ENCODE peak calls at places on chromosomes 12 and 14, in six cellular contexts. V, S, B, O, A and G are unnamed samples.

GRCh38 chr14:36227344-36227743 is 50.8 kb upstream of the PTCSC3 start:
- DNase-seq in V (no peak), S (no peak), B (no peak), O (no peak), A (no peak), G (no peak)

GRCh38 chr12:101945361-101946232 is 68.2 kb downstream of the DRAM1 start:
- DNase-seq in V (peak), S (no peak), B (peak), O (no peak), A (no peak), G (no peak)

GRCh38 chr12:123433615-123434014 is 2.9 kb downstream of the RILPL2 start:
- DNase-seq in V (no peak), S (no peak), B (no peak), O (no peak), A (no peak), G (no peak)

GRCh38 chr12:8995021-8995775 is 5.9 kb downstream of the KLRG1 start:
- DNase-seq in V (no peak), S (no peak), B (no peak), O (no peak), A (no peak), G (no peak)

GRCh38 chr12:124646385-124647230 is 79.2 kb upstream of the NCOR2 start:
- DNase-seq in V (no peak), S (no peak), B (no peak), O (peak), A (no peak), G (peak)

GRCh38 chr12:68611094-68611818 is 557 bp downstream of the RAP1B start:
- DNase-seq in V (no peak), S (peak), B (peak), O (peak), A (peak), G (peak)

GRCh38 chr14:50311337-50311973 is 574 bp downstream of the L2HGDH start:
- DNase-seq in V (peak), S (no peak), B (peak), O (no peak), A (no peak), G (peak)

GRCh38 chr12:96989916-96990315 is 82.9 kb downstream of the NEDD1 start:
- DNase-seq in V (peak), S (peak), B (no peak), O (no peak), A (no peak), G (peak)

GRCh38 chr12:13126494-13126893 is 23.0 kb upstream of the GSG1 start:
- DNase-seq in V (no peak), S (no peak), B (no peak), O (no peak), A (no peak), G (no peak)

GRCh38 chr12:38711055-38711454 is 194.3 kb downstream of the CPNE8 start:
- DNase-seq in V (peak), S (no peak), B (no peak), O (no peak), A (no peak), G (no peak)

GRCh38 chr14:54652188-54652889 is 85.4 kb downstream of the SAMD4A start:
- DNase-seq in V (peak), S (peak), B (no peak), O (peak), A (no peak), G (no peak)

GRCh38 chr14:52023518-52023917 is 34.2 kb downstream of the RTRAF start:
- DNase-seq in V (no peak), S (no peak), B (no peak), O (no peak), A (no peak), G (no peak)

GRCh38 chr12:64550758-64551157 is 59.5 kb upstream of the RASSF3 start:
- DNase-seq in V (no peak), S (no peak), B (no peak), O (no peak), A (no peak), G (no peak)

GRCh38 chr12:64556231-64556630 is 54.1 kb upstream of the RASSF3 start:
- DNase-seq in V (no peak), S (no peak), B (no peak), O (no peak), A (no peak), G (no peak)

GRCh38 chr12:64549108-64549507 is 61.2 kb upstream of the RASSF3 start:
- DNase-seq in V (no peak), S (no peak), B (no peak), O (no peak), A (no peak), G (no peak)

GRCh38 chr12:64551676-64552075 is 58.6 kb upstream of the RASSF3 start:
- DNase-seq in V (no peak), S (no peak), B (no peak), O (no peak), A (no peak), G (no peak)
- TF ChIP-seq CTCF in V (no peak), S (no peak), B (no peak), O (no peak), A (no peak), G (no peak)

DNA sequence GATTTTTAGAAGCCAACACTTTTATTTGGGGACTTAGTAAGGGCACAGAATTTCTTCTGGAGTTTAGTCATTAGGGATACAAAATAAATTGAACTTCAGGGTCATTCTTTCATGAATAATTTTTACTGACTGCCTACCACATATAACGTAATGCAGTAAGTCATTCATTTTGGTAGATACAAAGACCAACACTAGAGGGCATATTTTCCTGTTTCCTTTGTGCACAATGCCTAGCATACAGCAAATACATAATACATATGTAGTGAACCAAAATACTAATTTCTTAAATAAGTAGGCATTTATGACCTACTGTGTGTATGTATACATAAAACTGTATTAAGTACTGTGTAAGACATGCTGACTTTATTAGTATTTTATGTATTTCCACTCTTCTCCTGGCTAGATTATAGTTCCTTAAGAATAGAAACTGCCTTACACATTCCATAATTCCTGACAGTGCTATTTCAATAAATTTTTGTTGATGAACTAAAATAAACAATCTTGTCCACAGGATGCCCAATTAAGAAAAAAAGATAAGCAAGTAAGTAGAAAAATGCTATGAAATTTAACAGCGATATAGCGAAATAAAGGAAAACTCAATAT is 47.9 kb downstream of the PPP1R12A start:
- DNase-seq in V (peak), S (no peak), B (peak), O (no peak), A (no peak), G (no peak)
- TF ChIP-seq CTCF in V (peak), S (peak), B (peak), O (no peak), A (peak), G (peak)

GRCh38 chr12:23949212-23950010 is at the start of gene SOX5:
- DNase-seq in V (peak), S (peak), B (peak), O (peak), A (no peak), G (no peak)
- TF ChIP-seq CTCF in V (no peak), S (no peak), B (no peak), O (no peak), A (no peak), G (no peak)

GRCh38 chr14:44657688-44658388 is 150.8 kb upstream of the FSCB start:
- DNase-seq in V (peak), S (peak), B (no peak), O (no peak), A (no peak), G (no peak)
- TF ChIP-seq CTCF in V (peak), S (no peak), B (peak), O (no peak), A (no peak), G (no peak)

DNA sequence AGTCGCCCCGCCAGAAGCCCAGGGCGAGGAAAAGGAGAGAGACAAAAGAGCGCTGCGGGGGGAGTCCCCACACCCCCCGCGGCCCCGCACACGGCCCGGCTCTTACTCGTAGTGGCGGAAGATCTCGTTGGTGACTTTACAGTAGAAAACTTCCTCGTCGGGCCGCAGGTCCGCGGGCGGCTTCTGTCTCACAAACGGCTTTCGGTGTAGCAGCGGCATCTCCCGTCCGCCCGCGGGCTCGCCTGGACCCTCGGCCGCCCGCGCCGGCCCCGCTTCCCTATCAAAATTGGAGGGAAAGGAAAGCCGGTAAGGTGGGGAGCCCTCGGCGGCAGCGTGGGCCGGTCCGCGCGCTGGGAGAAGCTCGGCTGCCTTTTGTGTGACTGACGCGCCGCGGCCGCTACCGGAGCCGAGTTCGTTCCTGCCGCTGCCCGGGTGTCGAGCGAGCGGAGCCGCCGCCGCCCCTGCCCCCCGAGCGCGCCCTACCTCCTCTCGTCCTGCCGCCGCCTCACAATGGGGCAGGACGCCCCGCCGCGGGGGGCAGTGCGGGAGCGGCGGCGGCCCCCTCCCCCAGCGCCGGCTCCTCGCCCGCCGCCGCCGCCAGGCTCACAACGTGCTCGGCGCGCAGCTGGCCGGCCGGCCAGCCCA is 652 bp downstream of the BAZ1A start:
- DNase-seq in V (peak), S (peak), B (peak), O (peak), A (no peak), G (peak)
- TF ChIP-seq CTCF in V (peak), S (no peak), B (no peak), O (no peak), A (peak), G (no peak)

DNA sequence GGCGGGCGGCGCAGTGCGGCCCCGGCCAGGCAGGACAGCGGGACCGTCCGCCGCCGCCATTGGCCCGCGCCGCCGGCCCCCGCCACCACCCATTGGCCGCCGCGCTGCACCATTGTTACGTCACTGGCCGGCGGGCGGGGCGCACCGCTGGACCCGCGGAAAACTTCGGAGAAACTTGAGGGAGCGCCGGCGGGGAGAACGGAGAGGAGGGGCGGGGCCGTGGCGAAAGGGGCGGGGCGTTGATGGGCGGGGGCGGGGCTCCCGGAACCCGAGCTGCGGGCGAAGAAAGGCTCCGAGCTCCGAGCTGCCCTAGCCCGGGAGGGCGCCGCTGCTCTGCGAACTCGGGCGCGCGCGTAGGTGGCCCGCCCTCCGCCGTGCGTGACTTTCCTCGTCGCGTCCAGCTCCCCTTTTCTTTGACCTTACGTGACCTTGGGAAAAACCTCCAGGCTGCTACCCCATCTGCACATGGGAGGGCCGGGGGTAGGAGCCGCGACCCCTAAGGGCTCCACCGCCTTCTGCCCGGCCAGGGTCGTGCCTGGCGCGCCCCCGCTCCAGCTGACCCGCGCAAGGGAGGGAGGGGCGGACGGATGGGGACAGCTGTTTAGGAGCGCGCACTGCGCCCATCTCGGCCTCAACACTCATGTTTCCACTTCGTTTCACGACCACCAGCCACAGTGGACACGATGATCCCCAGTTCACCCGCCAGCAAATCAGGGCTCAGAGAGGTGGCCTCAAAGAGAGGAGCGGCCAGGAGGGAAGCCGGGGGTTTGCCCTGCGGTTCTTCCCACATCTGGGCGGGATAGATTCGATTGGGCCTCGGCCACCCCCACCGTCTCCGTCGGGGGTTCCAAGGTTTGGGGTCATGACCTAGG is at the start of gene ANKRD9:
- DNase-seq in V (peak), S (peak), B (peak), O (peak), A (peak), G (peak)
- TF ChIP-seq CTCF in V (peak), S (no peak), B (peak), O (no peak), A (no peak), G (no peak)